ENCODE peak calls at places on chromosomes 12 and 14, in six cellular contexts. One of them, this sample, is unnamed.

GRCh38 chr14:99537399-99537798 is 56.2 kb downstream of the CCNK start:
- DNase-seq in lower leg skin: no peak
- DNase-seq in tibial nerve: no peak
- DNase-seq in heart left ventricle: no peak
- DNase-seq in HepG2: no peak
- DNase-seq in A549: peak
- DNase-seq in this sample: no peak

GRCh38 chr12:51005671-51006070 is 20.5 kb downstream of the SLC11A2 start:
- DNase-seq in HepG2: no peak
- DNase-seq in heart left ventricle: no peak
- DNase-seq in tibial nerve: no peak
- DNase-seq in lower leg skin: no peak
- DNase-seq in A549: no peak
- DNase-seq in this sample: no peak

GRCh38 chr14:100129161-100129589 is 30.3 kb downstream of the DEGS2 start:
- DNase-seq in HepG2: no peak
- DNase-seq in lower leg skin: no peak
- DNase-seq in A549: no peak
- DNase-seq in heart left ventricle: no peak
- DNase-seq in tibial nerve: no peak
- DNase-seq in this sample: no peak

GRCh38 chr12:19053218-19053617 is 76.3 kb upstream of the PLEKHA5 start:
- DNase-seq in HepG2: no peak
- DNase-seq in heart left ventricle: no peak
- DNase-seq in lower leg skin: no peak
- DNase-seq in A549: no peak
- DNase-seq in tibial nerve: no peak
- DNase-seq in this sample: no peak

GRCh38 chr14:78029471-78030372 is 140.5 kb upstream of the NRXN3 start:
- DNase-seq in heart left ventricle: no peak
- DNase-seq in tibial nerve: no peak
- DNase-seq in lower leg skin: no peak
- DNase-seq in HepG2: no peak
- DNase-seq in A549: no peak
- DNase-seq in this sample: no peak

GRCh38 chr14:69539631-69540410 is 34.9 kb downstream of the CCDC177 start:
- DNase-seq in tibial nerve: peak
- DNase-seq in HepG2: no peak
- DNase-seq in A549: no peak
- DNase-seq in heart left ventricle: no peak
- DNase-seq in lower leg skin: no peak
- DNase-seq in this sample: no peak

GRCh38 chr12:663293-663871 is at the start of gene NINJ2:
- DNase-seq in A549: no peak
- DNase-seq in HepG2: no peak
- DNase-seq in tibial nerve: no peak
- DNase-seq in lower leg skin: peak
- DNase-seq in heart left ventricle: no peak
- DNase-seq in this sample: no peak

GRCh38 chr12:51868821-51869489 is 18.9 kb upstream of the ANKRD33 start:
- DNase-seq in HepG2: no peak
- DNase-seq in heart left ventricle: peak
- DNase-seq in lower leg skin: no peak
- DNase-seq in tibial nerve: no peak
- DNase-seq in A549: no peak
- DNase-seq in this sample: no peak

GRCh38 chr12:94779520-94779919 is 129.2 kb upstream of the TMCC3 start:
- DNase-seq in heart left ventricle: no peak
- DNase-seq in A549: no peak
- DNase-seq in tibial nerve: no peak
- DNase-seq in HepG2: no peak
- DNase-seq in lower leg skin: no peak
- DNase-seq in this sample: no peak

GRCh38 chr12:12533238-12533829 is 29.3 kb downstream of the DUSP16 start:
- DNase-seq in A549: no peak
- DNase-seq in heart left ventricle: peak
- DNase-seq in lower leg skin: no peak
- DNase-seq in tibial nerve: no peak
- DNase-seq in HepG2: peak
- DNase-seq in this sample: no peak

GRCh38 chr12:1881936-1882335 is 36.5 kb downstream of the CACNA2D4 start:
- DNase-seq in A549: no peak
- DNase-seq in tibial nerve: no peak
- DNase-seq in HepG2: no peak
- DNase-seq in heart left ventricle: no peak
- DNase-seq in lower leg skin: peak
- DNase-seq in this sample: no peak

DNA sequence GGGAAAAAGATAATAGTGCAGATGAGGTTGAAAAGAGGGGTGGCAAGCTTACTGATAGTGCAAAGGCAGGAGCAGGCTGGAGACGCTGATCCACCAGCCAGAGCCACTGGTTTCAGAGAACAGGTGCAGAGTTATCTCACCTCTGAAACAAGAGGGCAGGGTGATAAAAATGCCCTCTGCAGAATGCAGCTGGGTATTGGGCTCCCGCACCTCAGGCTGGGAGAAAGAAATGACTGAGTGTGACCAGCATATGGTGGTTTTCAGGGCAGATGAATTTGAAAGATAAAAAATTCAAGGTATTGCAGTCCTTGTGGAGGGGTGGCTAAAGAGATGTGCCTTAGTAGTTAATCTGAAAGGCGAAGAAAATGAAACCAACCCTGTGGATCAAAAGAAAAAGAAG is 2.9 kb upstream of the TMEM30B start:
- DNase-seq in tibial nerve: no peak
- DNase-seq in lower leg skin: no peak
- DNase-seq in A549: no peak
- DNase-seq in heart left ventricle: no peak
- DNase-seq in HepG2: no peak
- DNase-seq in this sample: no peak
- TF ChIP-seq POLR2A in tibial nerve: no peak
- TF ChIP-seq POLR2A in lower leg skin: no peak
- TF ChIP-seq POLR2A in A549: no peak
- TF ChIP-seq POLR2A in heart left ventricle: no peak
- TF ChIP-seq POLR2A in HepG2: no peak
- TF ChIP-seq POLR2A in this sample: no peak

DNA sequence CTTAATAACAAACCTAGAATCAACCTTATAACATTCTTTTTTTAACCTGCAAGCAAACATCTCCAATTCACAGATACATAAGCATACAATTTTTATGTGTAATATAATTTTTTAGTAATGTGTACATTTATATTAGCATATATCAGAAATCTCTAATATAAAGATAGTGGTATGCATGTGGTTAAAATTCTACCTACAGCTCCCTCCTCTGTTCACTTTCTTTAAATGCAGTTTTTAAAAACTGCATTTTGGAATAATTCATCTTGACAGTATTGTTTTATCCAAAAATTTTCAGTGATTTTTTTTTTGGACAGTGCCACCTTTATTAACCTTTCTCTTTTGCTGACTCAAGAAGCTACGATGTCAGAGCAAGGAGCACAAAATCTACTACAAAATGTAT is 13.2 kb upstream of the RXYLT1 start:
- DNase-seq in lower leg skin: no peak
- DNase-seq in HepG2: no peak
- DNase-seq in heart left ventricle: no peak
- DNase-seq in A549: no peak
- DNase-seq in tibial nerve: no peak
- DNase-seq in this sample: no peak
- TF ChIP-seq CTCF in lower leg skin: no peak
- TF ChIP-seq CTCF in HepG2: no peak
- TF ChIP-seq CTCF in heart left ventricle: peak
- TF ChIP-seq CTCF in A549: no peak
- TF ChIP-seq CTCF in tibial nerve: no peak
- TF ChIP-seq CTCF in this sample: no peak

GRCh38 chr14:103576371-103577024 is 13.7 kb downstream of the COA8 start:
- DNase-seq in tibial nerve: peak
- DNase-seq in heart left ventricle: peak
- DNase-seq in A549: peak
- DNase-seq in HepG2: no peak
- DNase-seq in lower leg skin: peak
- DNase-seq in this sample: peak
- TF ChIP-seq POLR2A in tibial nerve: peak
- TF ChIP-seq POLR2A in heart left ventricle: no peak
- TF ChIP-seq POLR2A in A549: no peak
- TF ChIP-seq POLR2A in HepG2: no peak
- TF ChIP-seq POLR2A in lower leg skin: no peak
- TF ChIP-seq POLR2A in this sample: no peak

DNA sequence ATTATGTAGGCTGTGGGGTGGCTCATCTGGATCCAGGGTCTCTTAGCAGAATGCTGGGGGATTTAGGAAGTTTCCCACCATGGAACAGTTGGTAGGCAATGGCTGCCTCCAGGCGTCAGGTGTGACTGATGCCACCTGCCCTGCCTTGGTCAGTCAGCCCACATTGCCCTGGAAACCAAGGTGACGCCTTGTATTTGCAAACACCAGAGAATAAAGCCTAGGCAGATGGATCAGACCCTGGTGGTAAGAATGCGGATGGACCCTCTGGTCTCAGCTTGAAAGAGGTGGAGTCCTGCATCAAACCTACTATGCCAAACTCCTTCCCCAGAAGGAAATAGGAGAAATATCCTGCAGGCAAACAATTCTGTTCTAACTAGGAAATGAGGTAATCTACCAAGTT is 38.2 kb downstream of the NCKAP5L start:
- DNase-seq in heart left ventricle: no peak
- DNase-seq in lower leg skin: no peak
- DNase-seq in A549: peak
- DNase-seq in HepG2: peak
- DNase-seq in tibial nerve: no peak
- DNase-seq in this sample: peak
- TF ChIP-seq CTCF in heart left ventricle: no peak
- TF ChIP-seq CTCF in lower leg skin: no peak
- TF ChIP-seq CTCF in A549: no peak
- TF ChIP-seq CTCF in HepG2: no peak
- TF ChIP-seq CTCF in tibial nerve: no peak
- TF ChIP-seq CTCF in this sample: no peak